ENCODE peak calls at places on chromosome 9, in four cellular contexts. S, C, I and G are unnamed samples.

GRCh38 chr9:87127543-87127942 is 180.2 kb upstream of the GAS1 start:
- DNase-seq in S (no peak), C (no peak), I (no peak), G (no peak)

GRCh38 chr9:117247271-117247670 is 167.6 kb downstream of the ASTN2 start:
- DNase-seq in S (no peak), C (peak; percentile 29), I (no peak), G (no peak)

GRCh38 chr9:93586290-93587057 is 10.1 kb downstream of the PHF2 start:
- DNase-seq in S (no peak), C (no peak), I (no peak), G (peak; percentile 50)

GRCh38 chr9:91243029-91243428 is 118.7 kb downstream of the AUH start:
- DNase-seq in S (no peak), C (no peak), I (no peak), G (no peak)

GRCh38 chr9:92989561-92989960 is 42.2 kb downstream of the FGD3 start:
- DNase-seq in S (no peak), C (no peak), I (no peak), G (no peak)

GRCh38 chr9:127983847-127984289 is 3.1 kb upstream of the EEIG1 start:
- DNase-seq in S (no peak), C (no peak), I (no peak), G (no peak)

GRCh38 chr9:6068983-6069382 is 53.6 kb upstream of the RANBP6 start:
- DNase-seq in S (no peak), C (no peak), I (no peak), G (no peak)

GRCh38 chr9:33159058-33159759 is 7.9 kb downstream of the B4GALT1 start:
- DNase-seq in S (peak; percentile 60), C (peak; percentile 81), I (no peak), G (peak; percentile 86)

GRCh38 chr9:136625101-136626065 is 37.3 kb upstream of the EGFL7 start:
- DNase-seq in S (no peak), C (peak; percentile 76), I (no peak), G (no peak)

DNA sequence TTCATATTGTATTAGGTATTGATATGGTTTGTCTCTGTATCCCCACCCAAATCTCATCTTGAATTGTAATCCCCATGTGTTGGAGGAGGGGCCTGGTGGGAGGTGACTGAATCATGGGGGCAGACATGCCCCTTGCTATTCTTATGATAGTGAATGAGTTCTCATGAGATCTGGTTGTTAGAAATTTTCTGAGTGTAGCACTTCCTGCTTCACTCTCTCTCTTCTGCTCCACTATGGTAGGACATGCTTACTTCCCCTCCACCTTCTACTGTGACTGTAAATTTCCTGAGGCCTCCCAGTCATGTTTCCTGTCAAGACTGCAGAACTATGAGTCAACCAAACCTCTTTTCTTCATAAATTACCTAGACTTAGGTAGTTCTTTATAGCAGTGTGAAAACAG is 187.4 kb upstream of the SLC24A2 start:
- DNase-seq in S (no peak), C (no peak), I (no peak), G (no peak)
- H3K27ac ChIP-seq in S (no peak overlapping the region), C (no peak overlapping the region), I (no peak overlapping the region), G (no peak overlapping the region)

GRCh38 chr9:107710988-107711387 is 221.4 kb upstream of the KLF4 start:
- DNase-seq in S (no peak), C (no peak), I (no peak), G (no peak)

GRCh38 chr9:107708786-107709185 is 219.2 kb upstream of the KLF4 start:
- DNase-seq in S (no peak), C (no peak), I (no peak), G (no peak)

GRCh38 chr9:107711528-107711927 is 222.0 kb upstream of the KLF4 start:
- DNase-seq in S (no peak), C (no peak), I (peak; percentile 88), G (no peak)

GRCh38 chr9:107710552-107710951 is 221.0 kb upstream of the KLF4 start:
- DNase-seq in S (no peak), C (no peak), I (no peak), G (no peak)

DNA sequence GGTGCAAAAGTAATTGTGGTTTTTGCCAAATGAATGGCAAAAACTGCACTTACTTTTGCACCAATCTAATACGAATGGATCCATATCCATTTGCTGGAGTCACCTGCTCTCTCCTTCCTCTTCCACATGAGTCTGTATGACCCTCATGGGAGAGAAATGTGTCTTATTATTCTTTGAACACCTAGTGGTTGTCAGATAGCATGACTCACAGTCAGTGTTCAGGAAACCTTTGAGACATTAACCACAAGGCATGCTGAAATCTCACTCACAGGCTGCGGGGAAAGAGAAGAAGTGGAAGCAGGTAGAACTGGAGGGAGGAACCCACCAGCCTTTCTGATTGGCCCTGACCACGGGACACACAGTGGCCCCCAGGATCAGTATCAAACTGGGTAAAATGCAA is 222.8 kb upstream of the KLF4 start:
- DNase-seq in S (no peak), C (no peak), I (peak; percentile 77), G (peak; percentile 35)
- H3K27ac ChIP-seq in S (no peak overlapping the region), C (no peak overlapping the region), I (peak overlapping the region; percentile 17), G (no peak overlapping the region)

DNA sequence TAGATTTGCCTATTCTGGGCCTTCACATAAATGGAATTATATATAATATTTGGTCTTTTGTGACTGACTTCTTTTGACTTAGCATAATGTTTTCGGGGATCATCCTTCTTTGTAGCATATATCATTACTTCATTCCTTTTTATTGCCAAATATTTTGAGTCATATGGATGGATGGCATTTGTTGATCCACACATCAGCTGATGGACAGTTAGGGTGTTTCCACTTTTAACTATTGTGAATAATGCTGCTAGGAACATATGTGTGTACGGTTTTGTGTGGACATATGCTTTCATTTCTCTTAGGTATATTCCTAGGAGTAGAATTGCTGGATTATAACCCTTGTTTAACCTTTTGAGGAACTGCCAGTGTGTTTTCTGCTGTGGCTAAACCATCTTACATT is 249.6 kb downstream of the FANCC start:
- DNase-seq in S (no peak), C (no peak), I (no peak), G (no peak)
- H3K27ac ChIP-seq in S (peak overlapping the region; percentile 95), C (no peak overlapping the region), I (no peak overlapping the region), G (no peak overlapping the region)

DNA sequence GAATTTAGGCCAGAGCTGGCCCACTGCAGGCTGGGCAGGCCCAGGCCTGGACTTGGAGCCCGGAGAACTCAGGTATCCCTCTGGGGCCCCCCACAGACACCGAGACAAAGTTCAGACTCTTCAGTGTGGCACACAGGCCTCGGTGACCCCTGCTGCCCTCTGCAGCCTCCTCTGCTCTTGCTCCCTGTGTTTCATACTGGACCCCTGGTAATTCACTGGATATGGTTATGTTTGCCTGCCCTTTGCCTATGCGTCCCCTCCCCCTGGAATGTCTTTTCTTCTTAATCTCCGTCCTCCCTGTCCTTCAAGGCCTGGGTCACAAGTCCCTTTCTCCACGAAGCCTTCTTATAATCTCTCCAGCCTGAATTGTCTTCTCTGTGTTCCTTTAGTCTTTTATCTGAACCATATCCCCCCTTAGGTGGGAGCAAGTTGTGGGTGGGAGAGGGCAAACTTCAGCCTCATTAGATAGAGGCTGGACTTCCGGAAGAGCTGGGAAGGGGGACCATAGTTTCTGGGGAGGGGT is 30.1 kb downstream of the GSN start:
- DNase-seq in S (no peak), C (no peak), I (no peak), G (peak; percentile 60)
- H3K27ac ChIP-seq in S (peak overlapping the region; percentile 99), C (peak overlapping the region; percentile 78), I (no peak overlapping the region), G (peak overlapping the region; percentile 81)

GRCh38 chr9:35703906-35704672 is 14.4 kb upstream of the TPM2 start:
- DNase-seq in S (no peak), C (no peak), I (no peak), G (no peak)
- H3K27ac ChIP-seq in S (peak overlapping the region; percentile 93), C (no peak overlapping the region), I (no peak overlapping the region), G (no peak overlapping the region)